ENCODE peak calls at places on chromosomes 6 and 20, in four cellular contexts. One of them, this sample, is unnamed. For H3K4me1, the result is how much of the 10 kb centered on the place peaks cover.

GRCh38 chr6:18349350-18349749 is 37.8 kb upstream of the RNF144B start:
- DNase-seq in pancreas: no peak
- DNase-seq in astrocyte: no peak
- DNase-seq in left ventricle myocardium inferior: no peak
- DNase-seq in this sample: no peak

GRCh38 chr6:25670793-25671513 is 18.9 kb downstream of the SCGN start:
- DNase-seq in pancreas: no peak
- DNase-seq in astrocyte: no peak
- DNase-seq in left ventricle myocardium inferior: no peak
- DNase-seq in this sample: no peak

GRCh38 chr6:126804255-126805064 is 314.0 kb upstream of the RSPO3 start:
- DNase-seq in pancreas: no peak
- DNase-seq in astrocyte: peak
- DNase-seq in left ventricle myocardium inferior: no peak
- DNase-seq in this sample: no peak

GRCh38 chr6:99148111-99148510 is 200.4 kb upstream of the FBXL4 start:
- DNase-seq in pancreas: no peak
- DNase-seq in astrocyte: no peak
- DNase-seq in left ventricle myocardium inferior: no peak
- DNase-seq in this sample: no peak

GRCh38 chr6:150293423-150294280 is 75.2 kb upstream of the IYD start:
- DNase-seq in pancreas: no peak
- DNase-seq in astrocyte: peak
- DNase-seq in left ventricle myocardium inferior: no peak
- DNase-seq in this sample: no peak

GRCh38 chr6:109458774-109459531 is 3.4 kb upstream of the MICAL1 start:
- DNase-seq in pancreas: no peak
- DNase-seq in astrocyte: no peak
- DNase-seq in left ventricle myocardium inferior: no peak
- DNase-seq in this sample: no peak

GRCh38 chr20:371755-372542 is 8.6 kb upstream of the TRIB3 start:
- DNase-seq in pancreas: peak
- DNase-seq in astrocyte: peak
- DNase-seq in left ventricle myocardium inferior: no peak
- DNase-seq in this sample: peak

GRCh38 chr6:148835920-148836441 is 89.2 kb downstream of the UST start:
- DNase-seq in pancreas: no peak
- DNase-seq in astrocyte: peak
- DNase-seq in left ventricle myocardium inferior: no peak
- DNase-seq in this sample: no peak

GRCh38 chr6:96899019-96899418 is 1.3 kb upstream of the NDUFAF4 start:
- DNase-seq in pancreas: no peak
- DNase-seq in astrocyte: peak
- DNase-seq in left ventricle myocardium inferior: no peak
- DNase-seq in this sample: no peak

GRCh38 chr20:7650081-7650480 is 290.2 kb downstream of the HAO1 start:
- DNase-seq in pancreas: no peak
- DNase-seq in astrocyte: no peak
- DNase-seq in left ventricle myocardium inferior: no peak
- DNase-seq in this sample: no peak

GRCh38 chr6:106309024-106309423 is 16.5 kb downstream of the ATG5 start:
- DNase-seq in pancreas: no peak
- DNase-seq in astrocyte: peak
- DNase-seq in left ventricle myocardium inferior: no peak
- DNase-seq in this sample: no peak

GRCh38 chr20:32830437-32830836 is 10.7 kb downstream of the MAPRE1 start:
- DNase-seq in pancreas: no peak
- DNase-seq in astrocyte: no peak
- DNase-seq in left ventricle myocardium inferior: no peak
- DNase-seq in this sample: no peak

DNA sequence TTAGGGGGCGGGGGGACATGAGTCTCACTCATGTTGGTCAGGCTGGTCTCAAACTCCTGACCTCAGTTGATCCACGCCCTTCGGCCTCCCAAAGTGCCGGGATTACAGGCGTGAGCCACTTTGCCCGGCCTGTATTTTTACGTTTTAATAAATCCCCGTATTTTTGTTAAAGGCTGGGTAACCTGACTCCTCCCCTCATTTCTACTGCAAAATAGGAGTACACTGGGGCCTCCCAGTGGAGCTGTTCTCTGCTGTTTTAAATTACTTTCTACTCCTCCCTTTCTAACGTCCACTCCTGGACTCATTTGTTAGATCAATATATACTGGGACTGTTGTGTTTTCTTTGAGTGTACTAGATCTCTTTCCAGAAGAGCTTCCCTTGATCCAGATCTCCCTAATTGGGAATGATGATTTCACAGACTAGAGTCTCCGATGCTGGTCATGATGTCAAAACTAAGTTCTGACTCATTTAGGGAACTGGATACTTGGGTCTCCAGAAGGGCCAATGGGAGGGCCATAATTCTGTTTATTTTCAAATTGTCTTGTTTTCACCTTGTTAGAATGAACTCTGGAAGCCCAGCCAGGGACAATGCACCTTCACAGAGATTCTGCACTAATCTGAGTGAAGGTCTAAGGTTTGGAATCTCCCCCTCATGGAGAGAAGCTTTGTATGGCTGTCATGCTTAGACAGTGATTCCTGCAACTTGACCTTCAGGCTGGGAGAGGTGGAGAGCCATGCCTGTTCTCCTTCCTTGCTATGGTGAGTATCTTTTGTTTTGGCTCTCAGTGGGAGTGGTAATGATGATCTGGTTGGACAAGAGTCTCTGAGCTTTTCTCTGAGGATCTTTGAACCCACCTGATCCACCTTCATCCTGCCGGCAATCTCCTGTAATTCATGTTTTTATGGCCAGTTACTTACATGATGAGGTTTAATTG is 9.4 kb downstream of the HSPA1B start:
- DNase-seq in pancreas: no peak
- DNase-seq in astrocyte: no peak
- DNase-seq in left ventricle myocardium inferior: no peak
- DNase-seq in this sample: no peak
- H3K4me1 ChIP-seq in pancreas: under half
- H3K4me1 ChIP-seq in astrocyte: under half
- H3K4me1 ChIP-seq in left ventricle myocardium inferior: half or more
- H3K4me1 ChIP-seq in this sample: under half

DNA sequence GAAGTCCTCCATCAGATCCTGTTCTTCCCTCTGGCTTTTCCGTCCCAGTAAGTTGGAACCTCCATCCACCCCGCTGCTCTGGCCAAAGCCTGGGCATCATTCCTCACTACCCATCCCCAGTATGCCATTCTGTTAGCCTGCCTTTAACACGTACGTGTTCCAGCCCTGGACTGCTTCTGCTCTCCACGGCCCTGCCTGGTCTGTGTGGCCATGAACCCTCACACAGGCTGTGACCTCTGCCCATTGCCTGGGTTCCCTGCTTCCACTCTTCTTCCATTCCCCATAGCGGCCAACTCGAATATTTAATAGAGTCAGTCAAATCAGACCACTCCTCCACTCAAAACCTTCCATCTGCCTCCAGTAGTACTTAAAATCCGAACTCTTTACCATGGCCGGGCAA is 29.4 kb downstream of the RALGAPA2 start:
- DNase-seq in pancreas: no peak
- DNase-seq in astrocyte: no peak
- DNase-seq in left ventricle myocardium inferior: no peak
- DNase-seq in this sample: no peak
- H3K4me1 ChIP-seq in pancreas: under half
- H3K4me1 ChIP-seq in astrocyte: under half
- H3K4me1 ChIP-seq in left ventricle myocardium inferior: under half
- H3K4me1 ChIP-seq in this sample: under half

DNA sequence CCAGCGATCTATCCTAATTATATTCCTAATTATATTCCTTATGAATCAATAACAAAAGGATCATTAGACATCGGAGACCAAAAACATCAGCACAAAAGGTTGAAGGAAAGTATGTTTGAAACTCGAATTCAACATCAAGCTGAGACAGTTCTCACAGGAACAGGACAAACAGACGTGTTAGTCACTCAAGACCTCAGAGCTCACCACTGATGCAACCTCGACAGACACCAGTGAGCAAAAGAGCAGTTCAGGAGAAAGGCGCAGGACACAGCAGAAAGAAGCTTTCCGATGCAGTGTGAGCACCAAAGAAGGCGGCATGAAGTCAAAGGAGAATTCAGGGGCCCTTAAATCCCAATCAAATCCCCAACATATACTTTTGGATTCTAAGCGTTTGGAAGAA is 6.3 kb upstream of the RAMACL start:
- DNase-seq in pancreas: no peak
- DNase-seq in astrocyte: peak
- DNase-seq in left ventricle myocardium inferior: no peak
- DNase-seq in this sample: no peak
- H3K4me1 ChIP-seq in pancreas: under half
- H3K4me1 ChIP-seq in astrocyte: half or more
- H3K4me1 ChIP-seq in left ventricle myocardium inferior: half or more
- H3K4me1 ChIP-seq in this sample: under half

DNA sequence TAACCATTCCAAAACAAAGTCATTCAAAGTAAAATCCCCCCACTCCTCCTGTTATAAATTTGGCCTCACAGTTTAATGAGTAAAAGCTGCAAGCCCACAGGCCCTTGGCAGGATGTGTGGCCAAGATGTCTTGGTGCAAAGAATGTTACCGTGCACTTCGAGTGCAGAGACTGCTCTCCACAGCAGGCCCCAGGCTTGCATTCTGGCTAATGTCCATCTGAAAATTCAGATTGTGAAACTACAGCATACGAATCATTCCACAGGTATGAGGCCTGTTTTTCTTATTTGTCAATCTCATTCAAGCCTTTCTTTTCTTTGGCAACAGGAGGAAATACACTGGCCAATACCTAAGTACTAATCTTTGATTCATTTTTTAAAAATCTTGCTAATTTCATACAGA is 7.1 kb downstream of the RPS6KA2 start:
- DNase-seq in pancreas: no peak
- DNase-seq in astrocyte: peak
- DNase-seq in left ventricle myocardium inferior: no peak
- DNase-seq in this sample: no peak
- H3K4me1 ChIP-seq in pancreas: under half
- H3K4me1 ChIP-seq in astrocyte: half or more
- H3K4me1 ChIP-seq in left ventricle myocardium inferior: half or more
- H3K4me1 ChIP-seq in this sample: under half

DNA sequence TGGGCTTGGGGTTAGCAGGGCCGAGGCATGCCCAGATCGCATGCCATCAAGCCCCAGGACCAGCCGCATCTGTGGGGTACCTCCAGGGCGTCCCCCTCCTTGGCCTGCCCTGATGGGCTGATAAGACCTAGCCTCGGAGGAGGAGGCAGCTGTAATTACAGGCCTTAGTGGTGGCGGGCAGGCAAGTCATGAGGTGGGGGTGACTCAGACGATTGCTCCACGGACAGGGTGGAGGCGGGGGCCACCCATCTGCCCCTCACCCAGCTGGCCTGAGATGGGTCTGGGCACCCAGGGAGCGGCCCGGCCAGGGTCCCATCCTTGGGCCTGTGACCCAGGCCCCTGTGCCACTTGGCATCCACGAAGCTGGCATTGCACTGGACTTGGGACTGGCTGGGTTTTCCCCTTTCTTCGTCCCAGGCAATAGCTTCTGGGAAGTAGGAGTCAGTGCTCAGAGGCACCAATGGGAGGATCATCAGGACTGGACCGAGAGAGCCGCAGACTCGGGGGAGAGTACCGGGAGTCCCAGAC is 57.5 kb downstream of the CEBPB start:
- DNase-seq in pancreas: no peak
- DNase-seq in astrocyte: peak
- DNase-seq in left ventricle myocardium inferior: no peak
- DNase-seq in this sample: no peak
- H3K4me1 ChIP-seq in pancreas: under half
- H3K4me1 ChIP-seq in astrocyte: under half
- H3K4me1 ChIP-seq in left ventricle myocardium inferior: under half
- H3K4me1 ChIP-seq in this sample: under half

GRCh38 chr20:3798405-3798768 is 2.3 kb downstream of the CDC25B start:
- DNase-seq in pancreas: no peak
- DNase-seq in astrocyte: no peak
- DNase-seq in left ventricle myocardium inferior: no peak
- DNase-seq in this sample: peak
- H3K4me1 ChIP-seq in pancreas: under half
- H3K4me1 ChIP-seq in astrocyte: under half
- H3K4me1 ChIP-seq in left ventricle myocardium inferior: under half
- H3K4me1 ChIP-seq in this sample: under half